ENCODE peak calls at places on chromosome 2, in eight cellular contexts. P is stimulated activated naive CD8-positive, alpha-beta T cell treated with anti-CD3 and anti-CD28 coated beads, Interleukin-15, amount 100 ng/mL, for 72 hours; K is left lung; N is naive thymus-derived CD8-positive, alpha-beta T cell; C is SK-N-SH treated with all-trans-retinoic acid at 6 μM for 48 hours; U is upper lobe of left lung; O is right lobe of liver; V is CD8-positive, alpha-beta T cell. Y is an unnamed sample.

GRCh38 chr2:30665761-30666306 is 141.4 kb downstream of the CAPN13 start:
- ATAC-seq in N (no peak), P (no peak), O (no peak), V (no peak), U (peak), K (no peak), C (no peak), Y (no peak)

GRCh38 chr2:241150660-241151530 is 628 bp downstream of the PPP1R7 start:
- ATAC-seq in C (no peak), P (peak), O (peak), U (peak), V (no peak), K (peak), N (no peak), Y (no peak)

GRCh38 chr2:36338827-36339145 is 16.8 kb upstream of the CRIM1 start:
- ATAC-seq in K (no peak), N (no peak), O (no peak), U (no peak), V (no peak), C (peak), P (no peak), Y (no peak)

GRCh38 chr2:12493031-12493513 is 223.7 kb upstream of the TRIB2 start:
- ATAC-seq in K (peak), O (no peak), V (peak), C (peak), P (peak), U (peak), N (peak), Y (no peak)

GRCh38 chr2:197274349-197274748 is 36.2 kb downstream of the ANKRD44 start:
- ATAC-seq in K (no peak), P (peak), U (no peak), C (no peak), V (peak), O (no peak), N (peak), Y (no peak)

GRCh38 chr2:225693259-225693658 is 293.7 kb downstream of the NYAP2 start:
- ATAC-seq in C (no peak), P (no peak), K (no peak), O (no peak), N (no peak), U (no peak), V (no peak), Y (no peak)

GRCh38 chr2:95023222-95023597 is 2.3 kb upstream of the MAL start:
- ATAC-seq in U (no peak), N (peak), K (peak), P (peak), O (no peak), V (peak), C (no peak), Y (peak)

GRCh38 chr2:241813806-241814570 is 5.0 kb downstream of the NEU4 start:
- ATAC-seq in U (no peak), O (no peak), N (no peak), P (no peak), C (no peak), V (peak), K (peak), Y (peak)

GRCh38 chr2:196927318-196928225 is 1.1 kb upstream of the PGAP1 start:
- ATAC-seq in O (peak), C (no peak), N (peak), P (peak), K (peak), V (peak), U (peak), Y (peak)

GRCh38 chr2:104933518-104933917 is 79.6 kb downstream of the POU3F3 start:
- ATAC-seq in O (no peak), N (no peak), U (no peak), P (no peak), C (no peak), K (no peak), V (no peak), Y (no peak)

GRCh38 chr2:141871913-141872634 is 258.7 kb downstream of the LRP1B start:
- ATAC-seq in P (no peak), O (no peak), K (no peak), C (no peak), N (no peak), V (no peak), U (no peak), Y (no peak)

GRCh38 chr2:79817288-79817687 is 304.4 kb downstream of the CTNNA2 start:
- ATAC-seq in V (no peak), N (no peak), U (no peak), O (no peak), P (no peak), K (no peak), C (no peak), Y (no peak)

GRCh38 chr2:134250840-134251461 is 2.9 kb upstream of the MGAT5 start:
- ATAC-seq in P (peak), U (no peak), O (no peak), C (no peak), K (no peak), N (no peak), V (no peak), Y (peak)

GRCh38 chr2:106197878-106198277 is 3.8 kb upstream of the UXS1 start:
- ATAC-seq in C (peak), N (no peak), U (no peak), V (no peak), O (no peak), K (no peak), P (no peak), Y (no peak)

GRCh38 chr2:42009657-42010580 is 37.9 kb upstream of the PKDCC start:
- ATAC-seq in U (no peak), V (no peak), C (peak), P (peak), K (no peak), O (no peak), N (no peak), Y (no peak)

GRCh38 chr2:25333981-25334380 is 7.7 kb downstream of the DNMT3A start:
- ATAC-seq in O (no peak), P (no peak), V (peak), U (no peak), N (peak), K (no peak), C (no peak), Y (peak)

GRCh38 chr2:55420244-55420713 is 623 bp upstream of the CCDC88A start:
- ATAC-seq in N (no peak), V (no peak), U (no peak), O (no peak), C (peak), P (no peak), K (peak), Y (no peak)

GRCh38 chr2:57371186-57371585 is 675.4 kb upstream of the VRK2 start:
- ATAC-seq in C (peak), N (no peak), U (no peak), K (no peak), P (no peak), O (no peak), V (no peak), Y (no peak)

GRCh38 chr2:30710016-30710415 is 97.2 kb downstream of the CAPN13 start:
- ATAC-seq in C (no peak), N (no peak), V (no peak), P (no peak), K (no peak), O (no peak), U (no peak), Y (no peak)

GRCh38 chr2:40160730-40161129 is 291.2 kb downstream of the SLC8A1 start:
- ATAC-seq in K (no peak), C (no peak), O (no peak), P (no peak), U (no peak), V (no peak), N (no peak), Y (no peak)

GRCh38 chr2:106977707-106978106 is 91.7 kb upstream of the ST6GAL2 start:
- ATAC-seq in N (no peak), K (no peak), P (no peak), V (no peak), U (no peak), C (peak), O (no peak), Y (no peak)

GRCh38 chr2:26852405-26853348 is 4.7 kb downstream of the DPYSL5 start:
- ATAC-seq in K (peak), U (peak), V (no peak), O (no peak), P (no peak), C (peak), N (no peak), Y (no peak)